ENCODE peak calls at places on chromosome 6, in five cellular contexts. Z is T-helper 1 cell, I is mucosa of gallbladder, S is kidney epithelial cell, N is WTC11. F is an unnamed sample.

GRCh38 chr6:129695373-129696027 is 14.5 kb downstream of the ARHGAP18 start:
- DNase-seq in Z (no peak), I (no peak), S (no peak), N (no peak), F (no peak)

GRCh38 chr6:121944361-121944760 is 455.1 kb upstream of the HSF2 start:
- DNase-seq in Z (no peak), I (no peak), S (no peak), N (no peak), F (no peak)

GRCh38 chr6:4274382-4275082 is 139.2 kb upstream of the ECI2 start:
- DNase-seq in Z (no peak), I (no peak), S (no peak), N (no peak), F (peak)

GRCh38 chr6:113779656-113780055 is 77.5 kb upstream of the MARCKS start:
- DNase-seq in Z (no peak), I (no peak), S (no peak), N (no peak), F (no peak)

GRCh38 chr6:65285275-65285674 is 421.8 kb downstream of the EYS start:
- DNase-seq in Z (no peak), I (no peak), S (no peak), N (no peak), F (no peak)

GRCh38 chr6:129302671-129303070 is 407.3 kb downstream of the ARHGAP18 start:
- DNase-seq in Z (no peak), I (no peak), S (no peak), N (no peak), F (no peak)

GRCh38 chr6:154500769-154501171 is 9.7 kb downstream of the CNKSR3 start:
- DNase-seq in Z (no peak), I (no peak), S (no peak), N (no peak), F (no peak)

GRCh38 chr6:155387551-155387950 is 68.1 kb downstream of the NOX3 start:
- DNase-seq in Z (no peak), I (no peak), S (no peak), N (no peak), F (no peak)

GRCh38 chr6:149896491-149896890 is 1.4 kb downstream of the RAET1E start:
- DNase-seq in Z (no peak), I (no peak), S (no peak), N (no peak), F (no peak)

GRCh38 chr6:25384967-25385366 is 105.8 kb downstream of the CARMIL1 start:
- DNase-seq in Z (no peak), I (no peak), S (no peak), N (no peak), F (no peak)

GRCh38 chr6:129889580-129889979 is 28.5 kb upstream of the TMEM244 start:
- DNase-seq in Z (no peak), I (no peak), S (no peak), N (no peak), F (peak)

GRCh38 chr6:88538130-88538706 is 372.1 kb upstream of the CNR1 start:
- DNase-seq in Z (no peak), I (no peak), S (no peak), N (peak), F (no peak)

GRCh38 chr6:39800388-39801032 is 8.3 kb downstream of the DAAM2 start:
- DNase-seq in Z (no peak), I (no peak), S (no peak), N (no peak), F (no peak)

GRCh38 chr6:39061588-39061987 is 13.0 kb downstream of the GLP1R start:
- DNase-seq in Z (no peak), I (no peak), S (no peak), N (no peak), F (no peak)

GRCh38 chr6:137233561-137234504 is 14.6 kb upstream of the IFNGR1 start:
- DNase-seq in Z (no peak), I (peak), S (peak), N (no peak), F (no peak)

GRCh38 chr6:125865015-125865414 is 74.3 kb downstream of the NCOA7 start:
- DNase-seq in Z (no peak), I (no peak), S (no peak), N (no peak), F (no peak)

GRCh38 chr6:39193201-39193791 is 36.0 kb downstream of the KCNK5 start:
- DNase-seq in Z (no peak), I (no peak), S (no peak), N (no peak), F (no peak)